ENCODE peak calls at places on chromosome 1, in four cellular contexts. One of them, this sample, is unnamed.

GRCh38 chr1:10765734-10766478 is 30.5 kb downstream of the CASZ1 start:
- DNase-seq in heart left ventricle: no peak
- DNase-seq in DND-41: no peak
- DNase-seq in fibroblast of mammary gland: no peak
- DNase-seq in this sample: no peak

GRCh38 chr1:199290186-199290585 is 651.3 kb downstream of the PTPRC start:
- DNase-seq in heart left ventricle: no peak
- DNase-seq in DND-41: no peak
- DNase-seq in fibroblast of mammary gland: peak; percentile 62
- DNase-seq in this sample: peak; percentile 23

GRCh38 chr1:54795841-54796468 is 5.2 kb downstream of the TTC22 start:
- DNase-seq in heart left ventricle: no peak
- DNase-seq in DND-41: no peak
- DNase-seq in fibroblast of mammary gland: no peak
- DNase-seq in this sample: no peak

GRCh38 chr1:51567653-51568052 is 48.6 kb upstream of the EPS15 start:
- DNase-seq in DND-41: no peak
- DNase-seq in heart left ventricle: no peak
- DNase-seq in fibroblast of mammary gland: peak; percentile 98
- DNase-seq in this sample: peak; percentile 96

GRCh38 chr1:65558215-65558614 is 137.7 kb downstream of the LEPR start:
- DNase-seq in DND-41: no peak
- DNase-seq in heart left ventricle: no peak
- DNase-seq in fibroblast of mammary gland: peak; percentile 38
- DNase-seq in this sample: peak; percentile 20

GRCh38 chr1:36162680-36163079 is 6.7 kb downstream of the MAP7D1 start:
- DNase-seq in heart left ventricle: no peak
- DNase-seq in fibroblast of mammary gland: no peak
- DNase-seq in DND-41: no peak
- DNase-seq in this sample: no peak

GRCh38 chr1:8423702-8424538 is 106.0 kb downstream of the SLC45A1 start:
- DNase-seq in DND-41: peak; percentile 46
- DNase-seq in heart left ventricle: peak; percentile 54
- DNase-seq in fibroblast of mammary gland: peak; percentile 71
- DNase-seq in this sample: peak; percentile 46

GRCh38 chr1:231460614-231461013 is 38.5 kb upstream of the EGLN1 start:
- DNase-seq in DND-41: peak; percentile 69
- DNase-seq in heart left ventricle: no peak
- DNase-seq in fibroblast of mammary gland: peak; percentile 6
- DNase-seq in this sample: peak; percentile 1

GRCh38 chr1:27889506-27889905 is 17.2 kb downstream of the THEMIS2 start:
- DNase-seq in DND-41: no peak
- DNase-seq in fibroblast of mammary gland: no peak
- DNase-seq in heart left ventricle: no peak
- DNase-seq in this sample: no peak

GRCh38 chr1:117586747-117587478 is 18.9 kb upstream of the TENT5C start:
- DNase-seq in DND-41: no peak
- DNase-seq in heart left ventricle: no peak
- DNase-seq in fibroblast of mammary gland: no peak
- DNase-seq in this sample: peak; percentile 58

GRCh38 chr1:219751870-219752269 is 139.0 kb upstream of the ZC3H11B start:
- DNase-seq in DND-41: no peak
- DNase-seq in fibroblast of mammary gland: no peak
- DNase-seq in heart left ventricle: no peak
- DNase-seq in this sample: no peak

GRCh38 chr1:162276493-162276892 is 100.2 kb downstream of the SPATA46 start:
- DNase-seq in fibroblast of mammary gland: peak; percentile 54
- DNase-seq in heart left ventricle: no peak
- DNase-seq in DND-41: no peak
- DNase-seq in this sample: peak; percentile 34
- TF ChIP-seq CTCF in fibroblast of mammary gland: peak; percentile 44
- TF ChIP-seq CTCF in heart left ventricle: no peak
- TF ChIP-seq CTCF in DND-41: peak; percentile 47
- TF ChIP-seq CTCF in this sample: peak; percentile 51

DNA sequence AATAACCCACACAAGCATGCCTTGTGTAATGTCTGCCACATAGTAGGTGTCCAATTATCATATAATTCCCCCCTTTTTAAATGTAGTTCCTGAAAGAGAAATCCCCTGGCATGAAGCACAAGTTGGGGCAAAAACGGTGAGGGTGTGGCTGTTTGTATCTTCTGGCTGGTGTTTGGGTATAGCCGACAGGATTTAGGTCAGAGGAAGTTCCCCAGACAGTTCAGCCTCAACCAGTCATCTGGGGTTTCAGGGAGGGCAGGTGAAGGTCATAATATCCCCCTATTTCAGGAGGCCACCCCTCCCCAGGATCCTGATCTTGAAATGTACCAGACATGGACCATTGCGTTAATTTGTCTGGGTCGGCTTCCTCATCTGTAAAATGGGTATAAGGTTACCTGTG is 29.1 kb upstream of the JUN start:
- DNase-seq in DND-41: no peak
- DNase-seq in fibroblast of mammary gland: no peak
- DNase-seq in heart left ventricle: no peak
- DNase-seq in this sample: no peak
- H3K4me3 ChIP-seq in DND-41: no peak overlapping the region
- H3K4me3 ChIP-seq in fibroblast of mammary gland: no peak overlapping the region
- H3K4me3 ChIP-seq in heart left ventricle: no peak overlapping the region
- H3K4me3 ChIP-seq in this sample: no peak overlapping the region

GRCh38 chr1:112383759-112384370 is 12.1 kb upstream of the CTTNBP2NL start:
- DNase-seq in DND-41: no peak
- DNase-seq in fibroblast of mammary gland: no peak
- DNase-seq in heart left ventricle: no peak
- DNase-seq in this sample: no peak
- TF ChIP-seq CTCF in DND-41: no peak
- TF ChIP-seq CTCF in fibroblast of mammary gland: no peak
- TF ChIP-seq CTCF in heart left ventricle: no peak
- TF ChIP-seq CTCF in this sample: no peak

GRCh38 chr1:38803647-38804046 is 55.9 kb downstream of the RRAGC start:
- DNase-seq in fibroblast of mammary gland: peak; percentile 17
- DNase-seq in DND-41: no peak
- DNase-seq in heart left ventricle: no peak
- DNase-seq in this sample: no peak
- H3K4me3 ChIP-seq in fibroblast of mammary gland: no peak overlapping the region
- H3K4me3 ChIP-seq in DND-41: no peak overlapping the region
- H3K4me3 ChIP-seq in heart left ventricle: no peak overlapping the region
- H3K4me3 ChIP-seq in this sample: peak overlapping the region; percentile 29

This sample was measured in AG10803.